ENCODE peak calls at places on chromosomes 7 and 10, in four cellular contexts. B, I, J and O are unnamed samples.

GRCh38 chr7:155184923-155185322 is 112.8 kb upstream of the INSIG1 start:
- DNase-seq in I (peak), J (no peak), B (no peak), O (no peak)

GRCh38 chr10:133528845-133529575 is 1.8 kb downstream of the CYP2E1 start:
- DNase-seq in I (peak), J (no peak), B (no peak), O (no peak)

GRCh38 chr7:143437568-143437967 is 5.7 kb upstream of the TAS2R60 start:
- DNase-seq in B (no peak), I (no peak), J (no peak), O (no peak)

GRCh38 chr10:46523119-46523880 is 33.2 kb downstream of the GPRIN2 start:
- DNase-seq in I (peak), B (no peak), J (peak), O (no peak)

GRCh38 chr7:155917836-155918385 is 105.6 kb upstream of the SHH start:
- DNase-seq in B (no peak), I (no peak), J (no peak), O (no peak)

GRCh38 chr7:41911792-41912191 is 208.9 kb upstream of the INHBA start:
- DNase-seq in J (no peak), B (no peak), I (peak), O (no peak)

GRCh38 chr7:93622036-93622714 is 47.7 kb upstream of the CALCR start:
- DNase-seq in I (peak), J (no peak), B (no peak), O (no peak)

GRCh38 chr10:72186213-72186612 is 29.6 kb upstream of the ANAPC16 start:
- DNase-seq in J (no peak), I (peak), B (no peak), O (no peak)

GRCh38 chr10:104254493-104255243 is at the start of gene GSTO1:
- DNase-seq in J (peak), I (peak), B (no peak), O (peak)

GRCh38 chr10:102648889-102649752 is 4.8 kb downstream of the TRIM8 start:
- DNase-seq in I (peak), B (no peak), J (no peak), O (peak)

GRCh38 chr7:130476287-130477001 is 15.4 kb upstream of the MEST start:
- DNase-seq in B (no peak), J (no peak), I (peak), O (no peak)

GRCh38 chr7:15178065-15178464 is 275.5 kb upstream of the DGKB start:
- DNase-seq in I (peak), B (no peak), J (no peak), O (no peak)

GRCh38 chr10:22437620-22438588 is 92.6 kb downstream of the SPAG6 start:
- DNase-seq in J (no peak), I (peak), B (no peak), O (no peak)

GRCh38 chr7:39910108-39910869 is 39.8 kb upstream of the CDK13 start:
- DNase-seq in B (no peak), I (peak), J (no peak), O (no peak)

GRCh38 chr7:34760271-34760670 is 102.3 kb downstream of the NPSR1 start:
- DNase-seq in I (no peak), B (no peak), J (no peak), O (no peak)

GRCh38 chr7:25940086-25940906 is 211.7 kb upstream of the NFE2L3 start:
- DNase-seq in J (no peak), I (no peak), B (no peak), O (no peak)

GRCh38 chr10:124566981-124567835 is 105.6 kb downstream of the LHPP start:
- DNase-seq in J (no peak), I (no peak), B (no peak), O (peak)

GRCh38 chr10:110462308-110463095 is 35.2 kb upstream of the DUSP5 start:
- DNase-seq in B (no peak), I (no peak), J (no peak), O (no peak)

GRCh38 chr10:98308602-98309365 is 40.8 kb upstream of the LOXL4 start:
- DNase-seq in J (no peak), I (no peak), B (no peak), O (no peak)

GRCh38 chr10:129645487-129645886 is 178.4 kb downstream of the MGMT start:
- DNase-seq in B (no peak), I (no peak), J (no peak), O (no peak)

GRCh38 chr10:17210361-17210760 is 8.9 kb upstream of the TRDMT1 start:
- DNase-seq in B (no peak), J (no peak), I (peak), O (no peak)

GRCh38 chr10:120556164-120556532 is 99.1 kb downstream of the PLPP4 start:
- DNase-seq in B (no peak), I (no peak), J (no peak), O (no peak)

GRCh38 chr10:109914966-109915365 is 8.3 kb downstream of the XPNPEP1 start:
- DNase-seq in B (no peak), J (no peak), I (peak), O (no peak)

GRCh38 chr10:91590904-91591791 is 41.7 kb downstream of the PPP1R3C start:
- DNase-seq in B (no peak), I (peak), J (no peak), O (no peak)

GRCh38 chr10:43649149-43649523 is 455 bp upstream of the ZNF32 start:
- DNase-seq in B (no peak), J (no peak), I (no peak), O (no peak)